ENCODE peak calls at places on chromosomes 3 and 15, in five cellular contexts. G, H, I, J and Y are unnamed samples.

GRCh38 chr15:94107652-94108051 is 123.7 kb upstream of the MCTP2 start:
- DNase-seq in H (no peak), J (no peak), I (no peak), G (no peak), Y (no peak)

GRCh38 chr15:58147151-58147550 is 9.0 kb downstream of the AQP9 start:
- DNase-seq in H (no peak), G (no peak), I (no peak), J (no peak), Y (no peak)

GRCh38 chr3:32340639-32341365 is 50.9 kb upstream of the CMTM7 start:
- DNase-seq in J (no peak), I (peak; percentile 68), H (no peak), G (no peak), Y (no peak)

GRCh38 chr3:151478376-151478702 is 17.5 kb upstream of the IGSF10 start:
- DNase-seq in I (no peak), J (no peak), G (no peak), H (no peak), Y (no peak)

GRCh38 chr3:140117111-140117526 is 182.1 kb downstream of the CLSTN2 start:
- DNase-seq in H (no peak), G (no peak), J (no peak), I (no peak), Y (no peak)

GRCh38 chr3:80244390-80244789 is 476.6 kb upstream of the ROBO1 start:
- DNase-seq in J (no peak), I (no peak), G (no peak), H (no peak), Y (no peak)

GRCh38 chr15:43769584-43770228 is 7.1 kb downstream of the ELL3 start:
- DNase-seq in J (peak; percentile 69), I (peak; percentile 45), H (peak; percentile 44), G (no peak), Y (no peak)

GRCh38 chr3:129620828-129621605 is 14.5 kb upstream of the PLXND1 start:
- DNase-seq in J (no peak), G (no peak), I (no peak), H (no peak), Y (no peak)

GRCh38 chr3:40248591-40248990 is 60.9 kb upstream of the EIF1B start:
- DNase-seq in G (no peak), J (no peak), I (no peak), H (no peak), Y (no peak)

GRCh38 chr3:159872374-159873109 is 116.1 kb upstream of the IL12A start:
- DNase-seq in G (no peak), I (no peak), H (no peak), J (no peak), Y (no peak)

GRCh38 chr3:68033850-68034249 is 379.4 kb upstream of the SUCLG2 start:
- DNase-seq in H (no peak), I (peak; percentile 43), J (no peak), G (no peak), Y (no peak)

GRCh38 chr3:178584722-178585121 is 48.5 kb downstream of the KCNMB2 start:
- DNase-seq in I (no peak), G (no peak), H (no peak), J (no peak), Y (no peak)

GRCh38 chr15:80093854-80094418 is 34.5 kb downstream of the ZFAND6 start:
- DNase-seq in I (peak; percentile 73), J (peak; percentile 30), H (no peak), G (no peak), Y (peak; percentile 34)

GRCh38 chr15:31298707-31299172 is 27.9 kb upstream of the KLF13 start:
- DNase-seq in I (no peak), H (no peak), J (no peak), G (no peak), Y (peak; percentile 16)
- H3K27ac ChIP-seq in I (no peak overlapping the region), H (no peak overlapping the region), J (no peak overlapping the region), G (no peak overlapping the region), Y (no peak overlapping the region)

DNA sequence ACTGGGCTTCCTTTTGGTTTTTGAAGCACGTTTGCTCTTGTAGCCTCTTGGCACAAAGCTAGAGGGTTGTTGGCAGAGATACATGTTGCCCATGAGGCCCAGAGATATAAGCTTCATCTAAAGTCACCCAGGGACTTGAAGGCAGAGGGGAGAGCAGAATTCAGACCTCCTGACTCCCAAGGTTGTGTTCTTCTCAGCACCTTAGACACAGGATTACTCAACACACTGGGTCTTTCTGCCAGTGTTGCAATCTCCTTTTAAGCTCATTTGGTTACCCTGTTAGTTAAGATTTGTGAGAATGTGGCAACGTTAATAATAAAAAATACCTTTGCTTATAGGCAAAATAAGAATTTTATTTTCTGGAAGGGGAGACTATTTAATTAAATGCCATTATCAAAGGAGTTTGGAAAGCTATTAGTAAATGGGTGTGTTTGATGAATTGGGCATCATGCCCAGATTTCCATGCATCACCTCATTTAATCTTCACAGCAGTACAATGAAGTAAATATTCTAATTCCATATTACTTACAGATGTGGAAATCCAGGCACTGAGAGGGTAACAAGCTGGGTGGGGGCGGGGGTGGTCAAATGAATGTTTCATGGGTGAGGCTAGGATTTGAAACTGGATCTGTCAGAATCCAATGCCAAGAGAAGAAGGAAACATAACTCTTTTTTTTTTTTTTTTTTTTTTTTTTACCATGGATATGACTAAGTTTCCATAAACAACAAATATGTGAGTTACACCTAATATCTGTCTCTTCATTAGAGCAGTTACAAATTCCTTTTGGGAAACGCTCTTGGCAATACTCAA is 183.3 kb downstream of the NR1D2 start:
- DNase-seq in I (peak; percentile 35), G (no peak), H (no peak), J (no peak), Y (no peak)
- H3K4me1 ChIP-seq in I (no peaks in the 10 kb centered on the region), G (no peaks in the 10 kb centered on the region), H (peaks cover 15% of the 10 kb centered on the region), J (no peaks in the 10 kb centered on the region), Y (no peaks in the 10 kb centered on the region)

DNA sequence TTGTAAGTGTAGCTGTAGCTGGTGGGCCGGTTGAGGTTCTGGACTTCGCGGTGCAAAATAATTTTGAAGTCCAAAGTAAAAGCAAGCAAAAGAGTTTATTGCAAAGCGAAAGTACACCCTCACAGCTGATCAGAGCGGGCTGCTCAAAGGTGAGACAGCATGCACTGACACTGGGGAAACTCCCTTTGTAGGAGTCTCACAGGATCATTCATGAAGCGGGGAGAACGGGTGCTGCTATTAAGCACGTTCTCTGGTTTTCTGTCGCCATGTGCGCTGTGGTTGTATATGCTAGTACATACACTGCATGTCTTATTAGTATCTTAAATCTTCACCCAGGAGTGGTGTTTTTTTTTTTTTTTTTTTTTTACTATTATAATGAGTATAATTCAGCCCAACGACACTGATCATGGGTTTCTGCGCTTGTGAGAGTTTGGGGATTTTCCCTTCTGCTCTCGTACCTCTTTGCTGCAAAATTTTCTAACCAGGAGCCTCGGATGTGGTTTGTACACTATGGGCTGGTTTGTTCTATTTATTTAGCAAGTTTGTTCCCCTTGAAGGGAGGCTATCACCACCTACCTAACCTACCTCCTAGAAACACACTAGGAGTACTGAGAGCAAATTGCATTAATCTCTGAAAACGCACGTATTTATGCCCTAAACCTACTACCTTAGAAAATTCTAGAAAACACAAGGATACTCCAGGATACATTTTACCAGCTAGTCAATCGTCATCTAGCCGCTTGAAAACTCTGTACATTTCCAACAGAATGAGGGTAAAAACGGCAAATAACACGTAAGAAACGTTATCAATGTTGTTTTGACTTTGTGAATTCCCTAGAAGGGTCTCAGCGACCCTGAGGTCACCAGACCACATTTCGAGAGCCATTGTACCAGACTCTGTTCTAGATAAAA is 1.3 kb upstream of the AP4E1 start:
- DNase-seq in G (no peak), I (peak; percentile 90), H (no peak), J (no peak), Y (no peak)
- H3K27ac ChIP-seq in G (no peak overlapping the region), I (peak overlapping the region; percentile 56), H (peak overlapping the region; percentile 96), J (no peak overlapping the region), Y (peak overlapping the region; percentile 81)

GRCh38 chr3:131363275-131363674 is 18.3 kb upstream of the NUDT16 start:
- DNase-seq in I (peak; percentile 73), J (no peak), G (no peak), H (no peak), Y (no peak)

GRCh38 chr3:131356006-131356405 is 25.6 kb upstream of the NUDT16 start:
- DNase-seq in J (no peak), I (no peak), G (no peak), H (no peak), Y (no peak)

GRCh38 chr3:131360191-131360590 is 21.4 kb upstream of the NUDT16 start:
- DNase-seq in H (no peak), J (no peak), G (no peak), I (no peak), Y (no peak)

GRCh38 chr3:131357275-131357674 is 24.3 kb upstream of the NUDT16 start:
- DNase-seq in G (no peak), J (no peak), I (no peak), H (no peak), Y (no peak)

DNA sequence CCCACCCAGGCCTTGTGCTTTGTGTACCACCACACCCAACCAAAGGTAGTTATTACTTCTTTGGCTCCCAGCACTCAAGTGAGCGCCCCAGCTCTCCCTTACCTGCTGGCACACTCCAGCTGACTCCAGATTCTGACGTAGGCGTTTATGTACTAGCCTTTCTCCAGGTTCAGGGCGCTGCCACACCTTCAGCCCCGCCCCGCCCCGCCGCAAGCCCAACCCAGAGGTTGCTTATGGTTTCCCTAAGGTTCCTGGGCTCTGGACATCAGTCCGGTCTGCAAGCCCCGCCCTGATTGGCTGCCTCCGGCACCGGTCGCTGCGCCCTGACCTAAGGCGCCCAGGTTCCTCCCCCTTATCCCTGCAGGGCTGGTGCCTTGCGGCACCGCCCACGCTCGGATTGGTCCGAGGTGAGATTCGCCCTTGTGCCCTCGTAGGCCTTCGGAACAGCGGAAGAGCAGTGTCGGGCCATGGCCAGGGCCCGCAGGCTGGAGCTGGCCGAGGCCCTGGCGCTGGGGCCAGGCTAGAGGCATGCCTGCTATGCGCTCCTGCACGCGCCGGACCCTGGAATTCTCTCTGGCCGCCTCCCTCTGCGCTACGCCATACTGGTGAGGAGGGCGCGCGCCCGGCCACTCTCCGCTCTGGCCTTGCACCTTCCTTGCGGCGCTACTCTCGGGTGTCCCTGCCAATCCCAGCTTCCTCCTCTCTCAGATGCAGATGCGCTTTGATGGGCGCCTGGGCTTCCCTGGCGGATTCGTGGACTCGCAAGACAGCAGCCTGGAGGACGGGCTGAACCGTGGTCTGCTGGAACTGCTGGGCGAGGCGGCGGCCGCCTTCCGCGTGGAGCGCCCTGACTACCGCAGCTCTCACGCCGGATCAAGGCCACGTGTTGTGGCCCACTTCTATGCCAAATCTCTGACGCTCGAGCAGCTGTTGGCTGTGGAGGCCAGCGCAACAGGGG is 19.8 kb upstream of the NUDT16 start:
- DNase-seq in G (peak; percentile 95), J (peak; percentile 72), H (peak; percentile 81), I (peak; percentile 99), Y (peak; percentile 95)
- H3K4me1 ChIP-seq in G (no peaks in the 10 kb centered on the region), J (no peaks in the 10 kb centered on the region), H (peaks cover 8% of the 10 kb centered on the region), I (peaks cover 7% of the 10 kb centered on the region), Y (peaks cover 11% of the 10 kb centered on the region)

DNA sequence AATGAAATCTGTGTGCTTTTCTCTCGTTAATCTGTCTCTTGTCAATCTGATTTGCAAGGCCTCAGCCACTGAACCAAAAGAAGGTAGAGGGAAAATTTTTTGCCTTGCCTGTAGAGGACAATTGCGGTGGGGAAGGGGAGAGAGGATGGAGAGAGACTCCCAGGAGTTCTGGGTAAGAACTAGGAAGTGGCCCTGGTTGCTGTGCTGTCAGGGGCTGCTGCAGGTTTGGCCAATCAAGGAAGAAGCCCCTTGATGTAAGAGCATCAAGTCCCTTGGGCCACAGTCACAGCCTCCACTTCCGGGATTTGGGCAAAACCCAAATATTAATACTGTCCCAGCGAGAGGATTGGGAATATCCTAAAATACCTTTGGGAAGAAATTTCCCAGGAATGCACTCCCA is 43.3 kb downstream of the TRANK1 start:
- DNase-seq in G (no peak), I (no peak), J (no peak), H (no peak), Y (no peak)
- H3K27ac ChIP-seq in G (no peak overlapping the region), I (no peak overlapping the region), J (no peak overlapping the region), H (no peak overlapping the region), Y (no peak overlapping the region)

DNA sequence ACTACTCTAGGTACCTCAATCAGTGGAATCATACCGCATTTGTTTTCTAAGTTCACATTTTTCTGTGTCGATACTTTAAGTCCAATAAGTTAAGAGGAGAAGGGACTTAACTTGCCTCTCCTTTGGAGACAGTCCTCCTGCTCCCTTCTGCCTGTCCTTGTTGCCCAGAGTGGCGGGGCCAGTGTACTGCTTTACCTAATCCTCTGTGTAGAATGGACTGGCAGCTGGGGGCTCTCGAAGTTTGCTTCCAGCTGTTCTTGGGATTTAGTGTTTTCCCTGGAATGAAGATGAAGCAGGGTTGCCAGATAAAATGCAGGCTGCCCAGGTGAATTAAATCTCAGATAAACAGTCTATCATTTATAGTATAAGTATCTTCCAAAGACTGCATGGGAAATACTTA is 287.6 kb upstream of the C2CD4B start:
- DNase-seq in J (no peak), G (no peak), H (no peak), I (no peak), Y (no peak)
- H3K4me1 ChIP-seq in J (peaks cover 35% of the 10 kb centered on the region), G (peaks cover 8% of the 10 kb centered on the region), H (peaks cover 60% of the 10 kb centered on the region), I (no peaks in the 10 kb centered on the region), Y (peaks cover 16% of the 10 kb centered on the region)